ENCODE peak calls at places on chromosomes 12 and 14, in five cellular contexts. One of them, this sample, is unnamed.

GRCh38 chr12:129570796-129571400 is 332.9 kb downstream of the TMEM132D start:
- DNase-seq in brain microvascular endothelial cell: peak
- DNase-seq in dorsolateral prefrontal cortex: no peak
- DNase-seq in left ventricle myocardium inferior: no peak
- DNase-seq in uterus: no peak
- DNase-seq in this sample: no peak

GRCh38 chr12:117124421-117125274 is 25.4 kb upstream of the TESC start:
- DNase-seq in brain microvascular endothelial cell: no peak
- DNase-seq in left ventricle myocardium inferior: no peak
- DNase-seq in uterus: no peak
- DNase-seq in dorsolateral prefrontal cortex: no peak
- DNase-seq in this sample: no peak

GRCh38 chr14:21093769-21094681 is 4.4 kb downstream of the ZNF219 start:
- DNase-seq in dorsolateral prefrontal cortex: no peak
- DNase-seq in brain microvascular endothelial cell: no peak
- DNase-seq in left ventricle myocardium inferior: no peak
- DNase-seq in uterus: peak
- DNase-seq in this sample: no peak

GRCh38 chr12:79690606-79691298 is at the start of gene PAWR:
- DNase-seq in brain microvascular endothelial cell: peak
- DNase-seq in dorsolateral prefrontal cortex: no peak
- DNase-seq in left ventricle myocardium inferior: peak
- DNase-seq in uterus: peak
- DNase-seq in this sample: no peak

GRCh38 chr14:53023325-53023724 is 72.5 kb upstream of the FERMT2 start:
- DNase-seq in brain microvascular endothelial cell: no peak
- DNase-seq in uterus: no peak
- DNase-seq in dorsolateral prefrontal cortex: no peak
- DNase-seq in left ventricle myocardium inferior: no peak
- DNase-seq in this sample: no peak

GRCh38 chr12:59403259-59403932 is 192.4 kb upstream of the SLC16A7 start:
- DNase-seq in dorsolateral prefrontal cortex: peak
- DNase-seq in brain microvascular endothelial cell: peak
- DNase-seq in uterus: peak
- DNase-seq in left ventricle myocardium inferior: no peak
- DNase-seq in this sample: no peak

GRCh38 chr14:100914597-100915021 is 11.1 kb upstream of the RTL1 start:
- DNase-seq in left ventricle myocardium inferior: no peak
- DNase-seq in uterus: no peak
- DNase-seq in brain microvascular endothelial cell: no peak
- DNase-seq in dorsolateral prefrontal cortex: no peak
- DNase-seq in this sample: no peak

GRCh38 chr12:57511161-57511560 is 9.2 kb downstream of the DDIT3 start:
- DNase-seq in left ventricle myocardium inferior: no peak
- DNase-seq in uterus: no peak
- DNase-seq in dorsolateral prefrontal cortex: no peak
- DNase-seq in brain microvascular endothelial cell: no peak
- DNase-seq in this sample: no peak

GRCh38 chr12:62659457-62660295 is 193.1 kb downstream of the MON2 start:
- DNase-seq in left ventricle myocardium inferior: no peak
- DNase-seq in uterus: no peak
- DNase-seq in brain microvascular endothelial cell: no peak
- DNase-seq in dorsolateral prefrontal cortex: no peak
- DNase-seq in this sample: no peak

GRCh38 chr14:29168149-29168548 is 401.6 kb downstream of the FOXG1 start:
- DNase-seq in uterus: no peak
- DNase-seq in dorsolateral prefrontal cortex: no peak
- DNase-seq in left ventricle myocardium inferior: no peak
- DNase-seq in brain microvascular endothelial cell: no peak
- DNase-seq in this sample: no peak
- TF ChIP-seq CTCF in uterus: no peak
- TF ChIP-seq CTCF in dorsolateral prefrontal cortex: no peak
- TF ChIP-seq CTCF in left ventricle myocardium inferior: no peak
- TF ChIP-seq CTCF in brain microvascular endothelial cell: no peak
- TF ChIP-seq CTCF in this sample: no peak

DNA sequence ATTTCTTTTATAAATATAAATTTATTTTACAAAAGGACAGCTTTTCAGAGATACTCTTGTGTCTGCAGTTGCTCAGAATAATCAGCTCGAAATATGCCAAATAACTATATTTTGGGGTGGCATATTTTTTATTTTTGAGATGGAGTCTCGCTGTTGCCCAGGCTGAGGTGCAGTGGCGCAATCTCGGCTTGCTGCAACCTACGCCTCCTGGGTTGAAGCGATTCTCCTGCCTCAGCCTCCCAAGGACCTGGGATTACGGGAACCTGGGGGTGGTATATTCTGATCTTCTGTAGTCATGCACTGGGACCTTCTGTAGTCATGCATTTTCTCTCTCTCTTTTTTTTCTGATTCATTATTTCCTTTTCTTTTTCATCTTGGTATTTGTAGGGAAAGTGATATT is 135.0 kb upstream of the AMIGO2 start:
- DNase-seq in uterus: no peak
- DNase-seq in left ventricle myocardium inferior: no peak
- DNase-seq in brain microvascular endothelial cell: no peak
- DNase-seq in dorsolateral prefrontal cortex: no peak
- DNase-seq in this sample: no peak
- H3K27ac ChIP-seq in uterus: no peak
- H3K27ac ChIP-seq in left ventricle myocardium inferior: no peak
- H3K27ac ChIP-seq in brain microvascular endothelial cell: no peak
- H3K27ac ChIP-seq in dorsolateral prefrontal cortex: no peak
- H3K27ac ChIP-seq in this sample: peak

GRCh38 chr14:32584079-32584478 is 255.0 kb downstream of the AKAP6 start:
- DNase-seq in brain microvascular endothelial cell: no peak
- DNase-seq in left ventricle myocardium inferior: no peak
- DNase-seq in dorsolateral prefrontal cortex: no peak
- DNase-seq in uterus: no peak
- DNase-seq in this sample: no peak

GRCh38 chr14:32593290-32593942 is 264.3 kb downstream of the AKAP6 start:
- DNase-seq in uterus: no peak
- DNase-seq in dorsolateral prefrontal cortex: no peak
- DNase-seq in left ventricle myocardium inferior: no peak
- DNase-seq in brain microvascular endothelial cell: peak
- DNase-seq in this sample: no peak

GRCh38 chr14:32590157-32590556 is 261.1 kb downstream of the AKAP6 start:
- DNase-seq in uterus: no peak
- DNase-seq in brain microvascular endothelial cell: no peak
- DNase-seq in dorsolateral prefrontal cortex: no peak
- DNase-seq in left ventricle myocardium inferior: no peak
- DNase-seq in this sample: no peak

DNA sequence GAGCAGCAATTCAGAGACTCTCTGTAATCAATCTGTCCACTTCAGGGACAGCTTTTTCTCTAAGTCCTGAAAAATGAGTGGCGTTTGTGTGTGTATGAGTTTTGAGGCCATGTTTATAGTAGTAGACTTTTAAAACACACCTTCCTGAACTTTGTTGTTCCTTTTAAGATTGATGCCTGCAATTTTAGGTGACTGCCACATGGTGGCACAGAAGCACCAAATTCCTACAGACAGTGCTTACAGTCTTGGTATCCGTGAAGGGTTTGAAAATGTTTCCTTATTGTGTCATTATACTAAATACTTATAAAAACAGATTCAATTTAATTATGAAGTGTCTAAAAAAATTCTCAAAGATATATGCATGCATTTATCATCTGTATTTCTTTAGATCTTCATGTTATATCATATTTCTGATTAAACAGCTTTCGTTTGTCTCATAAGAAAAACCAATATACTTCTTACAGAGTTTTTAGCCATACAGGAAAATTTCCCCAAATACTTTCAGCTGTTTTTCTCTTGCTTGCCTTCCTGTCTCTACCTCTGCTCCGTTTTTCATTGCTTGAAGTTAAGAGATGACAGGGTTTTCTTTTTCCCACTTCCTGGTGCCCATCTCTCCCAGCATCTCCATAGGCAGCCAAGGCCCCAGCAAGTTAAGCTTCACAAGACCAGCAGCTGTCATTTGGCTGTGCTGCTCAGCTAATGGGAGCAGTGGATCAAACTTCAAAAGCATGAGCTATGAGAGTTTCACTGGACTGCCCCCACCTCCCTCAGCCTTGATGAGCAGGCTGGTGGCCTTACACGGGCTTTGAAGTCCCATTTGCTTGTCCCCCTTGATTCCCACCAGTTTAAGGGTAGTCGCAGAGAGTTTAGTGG is 259.6 kb downstream of the AKAP6 start:
- DNase-seq in dorsolateral prefrontal cortex: no peak
- DNase-seq in brain microvascular endothelial cell: no peak
- DNase-seq in left ventricle myocardium inferior: no peak
- DNase-seq in uterus: no peak
- DNase-seq in this sample: no peak
- TF ChIP-seq CTCF in dorsolateral prefrontal cortex: no peak
- TF ChIP-seq CTCF in brain microvascular endothelial cell: peak
- TF ChIP-seq CTCF in left ventricle myocardium inferior: peak
- TF ChIP-seq CTCF in uterus: no peak
- TF ChIP-seq CTCF in this sample: no peak

DNA sequence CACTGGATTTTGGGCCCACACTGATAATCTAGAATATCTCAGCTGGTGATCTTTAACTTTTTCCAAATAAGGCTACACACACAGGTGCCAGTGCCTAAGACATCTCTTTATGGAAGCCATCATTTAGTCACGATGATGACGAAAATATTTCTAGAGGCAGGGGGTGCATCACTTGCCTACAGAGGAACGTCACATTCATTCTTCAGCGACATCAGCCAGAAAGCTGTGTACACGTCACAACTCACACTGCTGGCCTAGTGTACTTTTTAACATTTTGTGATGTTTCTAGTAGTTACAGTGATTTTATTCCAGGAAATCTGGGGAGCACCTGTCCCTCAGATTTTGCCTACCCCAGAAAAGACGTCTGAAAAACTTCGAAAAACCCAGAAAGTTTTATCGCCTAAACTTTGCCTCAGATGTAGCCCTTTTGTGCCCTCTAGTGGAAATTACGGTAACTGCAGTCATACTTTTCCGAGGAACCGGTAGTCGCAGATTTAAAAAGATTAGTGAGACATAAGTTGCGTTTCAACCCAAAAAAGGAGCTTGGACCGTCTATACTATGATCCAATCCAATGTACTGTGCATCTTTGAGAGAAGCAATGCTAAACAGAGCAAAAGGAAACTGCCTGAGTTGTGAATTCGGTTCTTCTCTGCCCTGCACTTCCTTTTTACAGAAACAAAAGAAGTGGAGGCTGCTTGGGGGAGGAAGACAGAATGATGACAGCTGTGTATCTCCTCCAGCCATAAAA is 64.3 kb upstream of the STON2 start:
- DNase-seq in brain microvascular endothelial cell: peak
- DNase-seq in left ventricle myocardium inferior: no peak
- DNase-seq in dorsolateral prefrontal cortex: no peak
- DNase-seq in uterus: peak
- DNase-seq in this sample: peak
- H3K27ac ChIP-seq in brain microvascular endothelial cell: no peak
- H3K27ac ChIP-seq in left ventricle myocardium inferior: peak
- H3K27ac ChIP-seq in dorsolateral prefrontal cortex: peak
- H3K27ac ChIP-seq in uterus: peak
- H3K27ac ChIP-seq in this sample: peak

GRCh38 chr12:6534914-6535696 is 788 bp downstream of the GAPDH start:
- DNase-seq in uterus: peak
- DNase-seq in dorsolateral prefrontal cortex: peak
- DNase-seq in left ventricle myocardium inferior: peak
- DNase-seq in brain microvascular endothelial cell: no peak
- DNase-seq in this sample: peak
- TF ChIP-seq CTCF in uterus: no peak
- TF ChIP-seq CTCF in dorsolateral prefrontal cortex: no peak
- TF ChIP-seq CTCF in left ventricle myocardium inferior: no peak
- TF ChIP-seq CTCF in brain microvascular endothelial cell: peak
- TF ChIP-seq CTCF in this sample: no peak

GRCh38 chr12:27820564-27820963 is 40.5 kb upstream of the MANSC4 start:
- DNase-seq in dorsolateral prefrontal cortex: no peak
- DNase-seq in brain microvascular endothelial cell: no peak
- DNase-seq in left ventricle myocardium inferior: no peak
- DNase-seq in uterus: no peak
- DNase-seq in this sample: no peak
- H3K27ac ChIP-seq in dorsolateral prefrontal cortex: no peak
- H3K27ac ChIP-seq in brain microvascular endothelial cell: peak
- H3K27ac ChIP-seq in left ventricle myocardium inferior: no peak
- H3K27ac ChIP-seq in uterus: no peak
- H3K27ac ChIP-seq in this sample: no peak

This sample was measured in CD8-positive, alpha-beta T cell.